ENCODE peak calls at places on chromosomes 6 and 20, in five cellular contexts. Y is K562, F is GM12892, W is HepG2, A is GM12878. R is an unnamed sample.

GRCh38 chr6:163151212-163151611 is 263.3 kb upstream of the QKI start:
- DNase-seq in Y (no peak), F (no peak), W (no peak), A (no peak), R (no peak)

GRCh38 chr6:44681782-44682181 is 294.3 kb downstream of the CDC5L start:
- DNase-seq in Y (no peak), F (no peak), W (no peak), A (no peak), R (no peak)

GRCh38 chr6:7146079-7146828 is 38.5 kb downstream of the RREB1 start:
- DNase-seq in Y (peak; percentile 63), F (no peak), W (peak; percentile 84), A (no peak), R (no peak)

GRCh38 chr6:139219746-139220145 is 72.1 kb downstream of the TXLNB start:
- DNase-seq in Y (no peak), F (no peak), W (no peak), A (no peak), R (no peak)

GRCh38 chr20:64101731-64102621 is 5.4 kb downstream of the NPBWR2 start:
- DNase-seq in Y (peak; percentile 91), F (peak; percentile 89), W (no peak), A (no peak), R (peak; percentile 90)

GRCh38 chr20:22904905-22905304 is 130.2 kb upstream of the SSTR4 start:
- DNase-seq in Y (no peak), F (no peak), W (no peak), A (no peak), R (no peak)

GRCh38 chr20:41329435-41330342 is 10.9 kb upstream of the LPIN3 start:
- DNase-seq in Y (no peak), F (no peak), W (peak; percentile 82), A (no peak), R (no peak)

GRCh38 chr20:19921349-19921793 is 95.8 kb upstream of the NAA20 start:
- DNase-seq in Y (no peak), F (no peak), W (no peak), A (no peak), R (no peak)

GRCh38 chr20:35179292-35180212 is 7.7 kb downstream of the PROCR start:
- DNase-seq in Y (no peak), F (no peak), W (no peak), A (no peak), R (no peak)

GRCh38 chr20:6632187-6632586 is 135.3 kb upstream of the BMP2 start:
- DNase-seq in Y (no peak), F (no peak), W (peak; percentile 25), A (no peak), R (no peak)

GRCh38 chr6:106446287-106446885 is 85.9 kb downstream of the CRYBG1 start:
- DNase-seq in Y (no peak), F (no peak), W (no peak), A (no peak), R (no peak)

GRCh38 chr6:161095916-161096315 is 104.3 kb downstream of the MAP3K4 start:
- DNase-seq in Y (no peak), F (no peak), W (no peak), A (no peak), R (no peak)

GRCh38 chr6:134373282-134373922 is 55.5 kb upstream of the SGK1 start:
- DNase-seq in Y (peak; percentile 59), F (peak; percentile 9), W (no peak), A (peak; percentile 85), R (peak; percentile 16)

GRCh38 chr6:153790048-153790447 is 249.0 kb upstream of the OPRM1 start:
- DNase-seq in Y (no peak), F (no peak), W (peak; percentile 49), A (no peak), R (no peak)

GRCh38 chr20:43065299-43065698 is 124.4 kb downstream of the PTPRT start:
- DNase-seq in Y (no peak), F (no peak), W (no peak), A (no peak), R (no peak)

GRCh38 chr6:40610229-40610628 is 23.1 kb upstream of the LRFN2 start:
- DNase-seq in Y (no peak), F (no peak), W (no peak), A (no peak), R (no peak)

GRCh38 chr6:20571261-20571660 is 37.0 kb downstream of the CDKAL1 start:
- DNase-seq in Y (no peak), F (no peak), W (no peak), A (no peak), R (no peak)
- TF ChIP-seq TAF1 in Y (no peak), F (no peak), W (no peak), A (no peak), R (no peak)

GRCh38 chr6:31940256-31940664 is 5.6 kb upstream of the CFB start:
- DNase-seq in Y (no peak), F (no peak), W (peak; percentile 78), A (no peak), R (no peak)

GRCh38 chr6:31930962-31931361 is 3.4 kb downstream of the C2 start:
- DNase-seq in Y (no peak), F (no peak), W (no peak), A (no peak), R (no peak)

GRCh38 chr6:31933537-31933936 is 6.0 kb downstream of the C2 start:
- DNase-seq in Y (no peak), F (no peak), W (no peak), A (no peak), R (no peak)

GRCh38 chr6:31935829-31936228 is 8.3 kb downstream of the C2 start:
- DNase-seq in Y (no peak), F (no peak), W (no peak), A (no peak), R (no peak)
- TF ChIP-seq POLR2A in Y (no peak), F (no peak), W (no peak), A (no peak), R (no peak)

DNA sequence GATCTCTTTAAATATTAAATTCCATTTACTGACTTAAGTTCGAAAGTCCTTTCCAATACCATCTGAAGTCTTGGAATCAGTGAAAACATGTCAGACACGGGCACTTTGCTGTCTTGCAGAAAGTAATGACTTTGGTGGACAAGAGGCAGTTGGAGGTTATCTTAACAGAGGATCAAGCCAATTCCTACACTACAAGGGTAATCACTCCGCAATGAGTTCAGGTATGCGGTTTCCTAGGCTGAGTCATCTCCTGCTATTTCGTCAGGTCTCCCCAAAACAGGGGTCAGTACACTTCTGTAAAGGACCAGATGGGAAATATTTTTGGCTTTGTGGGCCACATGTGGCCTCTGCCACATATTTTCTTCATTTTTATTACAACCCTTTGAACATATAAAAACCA is 656.6 kb downstream of the KIF16B start:
- DNase-seq in Y (no peak), F (no peak), W (no peak), A (no peak), R (no peak)
- TF ChIP-seq TAF1 in Y (no peak), F (no peak), W (no peak), A (no peak), R (no peak)

DNA sequence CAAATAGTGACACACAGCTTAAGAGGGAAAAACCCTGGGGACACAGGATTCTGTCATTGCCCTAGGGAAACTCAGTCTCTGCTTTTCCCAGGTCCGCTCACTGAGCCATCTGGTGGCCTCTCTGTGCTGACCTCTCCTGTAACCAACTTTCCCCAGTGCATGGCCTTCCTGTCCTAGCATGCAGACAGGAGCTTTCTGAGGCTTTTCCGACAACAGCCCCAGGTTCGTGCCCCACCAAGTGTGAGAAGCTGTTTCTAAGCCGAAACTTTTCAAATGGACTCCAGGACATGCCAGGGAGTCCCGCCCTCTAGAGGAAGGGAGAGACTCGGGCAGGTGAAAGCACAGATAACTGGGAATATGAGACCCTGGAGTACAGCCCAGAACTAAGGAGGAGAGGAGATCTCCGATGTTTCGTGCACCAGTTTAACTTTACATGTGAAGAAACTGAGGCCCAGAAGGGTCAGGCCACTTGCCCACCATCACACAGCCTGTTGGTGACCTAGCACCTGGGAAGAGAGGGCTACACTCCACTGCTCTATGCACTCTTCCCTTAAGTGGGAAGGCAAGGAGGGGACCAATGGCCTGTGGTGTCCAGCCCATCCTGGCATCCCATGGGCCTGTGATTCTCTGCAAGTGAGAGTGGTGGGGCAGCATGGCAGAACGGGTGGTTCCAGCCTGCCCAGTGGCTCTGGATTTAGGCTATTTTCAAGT is 46.2 kb downstream of the RPP40 start:
- DNase-seq in Y (peak; percentile 37), F (no peak), W (peak; percentile 24), A (no peak), R (no peak)
- TF ChIP-seq POLR2A in Y (no peak), F (no peak), W (no peak), A (no peak), R (no peak)

GRCh38 chr6:51934098-51934497 is 153.3 kb downstream of the PKHD1 start:
- DNase-seq in Y (peak; percentile 44), F (no peak), W (peak; percentile 24), A (no peak), R (no peak)
- TF ChIP-seq TAF1 in Y (no peak), F (no peak), W (no peak), A (no peak), R (no peak)

R was measured in GM12891.